ENCODE peak calls at places on chromosomes 6 and 20, in seven cellular contexts. K is A549, C is dorsolateral prefrontal cortex, B is fibroblast of lung, G is suprapubic skin, O is astrocyte of the spinal cord, A is heart right ventricle. J is an unnamed sample.

GRCh38 chr20:63739129-63740069 is at the start of gene SLC2A4RG:
- DNase-seq in K (peak), C (peak), B (peak), G (no peak), O (peak), A (peak), J (peak)

GRCh38 chr6:117557951-117558350 is 44.4 kb downstream of the GOPC start:
- DNase-seq in K (no peak), C (no peak), B (no peak), G (no peak), O (no peak), A (no peak), J (no peak)

GRCh38 chr20:9686455-9686854 is 152.4 kb downstream of the PAK5 start:
- DNase-seq in K (no peak), C (no peak), B (no peak), G (no peak), O (no peak), A (no peak), J (no peak)

GRCh38 chr20:48398506-48399449 is 429.0 kb downstream of the PREX1 start:
- DNase-seq in K (peak), C (no peak), B (no peak), G (no peak), O (peak), A (peak), J (no peak)

GRCh38 chr6:144377586-144377985 is 92.5 kb downstream of the UTRN start:
- DNase-seq in K (no peak), C (no peak), B (peak), G (no peak), O (peak), A (no peak), J (no peak)

GRCh38 chr6:134449004-134449403 is 131.1 kb upstream of the SGK1 start:
- DNase-seq in K (no peak), C (no peak), B (no peak), G (no peak), O (no peak), A (no peak), J (no peak)

GRCh38 chr6:159761135-159761872 is 541 bp upstream of the ACAT2 start:
- DNase-seq in K (no peak), C (peak), B (peak), G (peak), O (peak), A (peak), J (peak)

GRCh38 chr6:56370127-56370540 is 122.8 kb upstream of the COL21A1 start:
- DNase-seq in K (peak), C (no peak), B (peak), G (peak), O (peak), A (peak), J (peak)

GRCh38 chr6:56363796-56364195 is 116.4 kb upstream of the COL21A1 start:
- DNase-seq in K (no peak), C (no peak), B (no peak), G (no peak), O (no peak), A (no peak), J (no peak)

GRCh38 chr6:45378324-45378926 is 691 bp upstream of the SUPT3H start:
- DNase-seq in K (no peak), C (peak), B (no peak), G (no peak), O (peak), A (peak), J (peak)

GRCh38 chr20:53879048-53879684 is 191.2 kb downstream of the BCAS1 start:
- DNase-seq in K (no peak), C (no peak), B (no peak), G (no peak), O (no peak), A (no peak), J (no peak)

GRCh38 chr20:10449270-10449669 is 14.2 kb downstream of the SLX4IP start:
- DNase-seq in K (no peak), C (no peak), B (no peak), G (no peak), O (no peak), A (no peak), J (no peak)

GRCh38 chr6:148027201-148027600 is 315.4 kb upstream of the SASH1 start:
- DNase-seq in K (no peak), C (no peak), B (no peak), G (no peak), O (no peak), A (no peak), J (no peak)

GRCh38 chr20:45695496-45695895 is 6.3 kb upstream of the WFDC13 start:
- DNase-seq in K (no peak), C (no peak), B (no peak), G (no peak), O (no peak), A (no peak), J (no peak)

DNA sequence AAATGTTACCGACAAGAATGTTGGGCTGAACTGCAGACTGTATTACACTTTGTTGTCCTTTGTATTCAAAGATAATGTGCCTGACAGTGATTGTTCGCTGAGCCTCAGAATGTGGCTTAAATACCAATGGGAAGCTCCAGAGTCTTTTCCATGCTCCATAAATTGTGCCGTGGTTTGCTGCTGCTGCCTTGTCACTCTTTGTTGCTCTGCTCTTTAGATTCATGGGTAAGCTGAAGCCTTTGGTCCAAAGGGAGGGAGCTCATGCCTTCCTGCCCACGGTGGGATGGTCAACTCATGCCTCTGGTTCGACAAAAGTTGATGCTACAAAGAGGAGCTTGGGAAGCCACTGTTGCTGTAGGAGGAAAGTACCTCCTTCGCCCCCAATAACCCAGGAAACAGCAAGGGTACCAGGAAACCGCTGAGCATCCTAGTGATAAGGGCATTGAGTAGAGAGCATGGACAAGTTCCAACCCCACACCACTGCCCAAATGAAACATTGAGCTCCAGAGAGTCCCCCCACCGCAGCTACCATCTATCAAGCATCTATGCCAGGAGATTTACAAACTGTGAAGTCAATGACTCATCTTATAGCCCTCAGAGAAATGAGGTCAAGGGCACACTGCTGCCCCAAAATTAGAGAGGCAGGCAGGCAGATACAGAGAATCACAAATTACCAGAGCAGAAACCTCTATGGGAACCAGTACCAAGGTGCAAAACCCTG is 118.4 kb upstream of the ARID1B start:
- DNase-seq in K (no peak), C (no peak), B (peak), G (no peak), O (no peak), A (no peak), J (no peak)
- TF ChIP-seq CTCF in K (no peak), C (no peak), B (no peak), G (no peak), O (no peak), A (no peak), J (no peak)

GRCh38 chr6:36914227-36914794 is 28.6 kb downstream of the C6orf89 start:
- DNase-seq in K (peak), C (no peak), B (peak), G (no peak), O (peak), A (no peak), J (peak)
- TF ChIP-seq CTCF in K (peak), C (peak), B (peak), G (peak), O (peak), A (no peak), J (peak)

GRCh38 chr6:96468681-96469224 is 52.9 kb upstream of the UFL1 start:
- DNase-seq in K (no peak), C (no peak), B (no peak), G (no peak), O (peak), A (no peak), J (peak)
- TF ChIP-seq CTCF in K (peak), C (peak), B (no peak), G (no peak), O (no peak), A (no peak), J (peak)

GRCh38 chr6:23036401-23036983 is 467.1 kb downstream of the HDGFL1 start:
- DNase-seq in K (no peak), C (no peak), B (no peak), G (no peak), O (peak), A (no peak), J (no peak)

GRCh38 chr6:23027281-23027680 is 457.9 kb downstream of the HDGFL1 start:
- DNase-seq in K (no peak), C (no peak), B (no peak), G (no peak), O (no peak), A (no peak), J (no peak)

GRCh38 chr6:23031986-23032385 is 462.6 kb downstream of the HDGFL1 start:
- DNase-seq in K (no peak), C (no peak), B (peak), G (no peak), O (no peak), A (no peak), J (no peak)
- TF ChIP-seq CTCF in K (no peak), C (no peak), B (no peak), G (no peak), O (no peak), A (no peak), J (no peak)

GRCh38 chr20:50136822-50137599 is 16.5 kb downstream of the PEDS1 start:
- DNase-seq in K (no peak), C (no peak), B (no peak), G (no peak), O (no peak), A (no peak), J (no peak)

GRCh38 chr20:50133041-50133440 is 20.1 kb upstream of the UBE2V1 start:
- DNase-seq in K (no peak), C (no peak), B (no peak), G (no peak), O (no peak), A (no peak), J (no peak)

GRCh38 chr20:50130995-50131394 is 18.0 kb upstream of the UBE2V1 start:
- DNase-seq in K (no peak), C (no peak), B (peak), G (no peak), O (no peak), A (peak), J (no peak)

GRCh38 chr20:50130346-50130703 is 17.4 kb upstream of the UBE2V1 start:
- DNase-seq in K (no peak), C (no peak), B (no peak), G (no peak), O (no peak), A (no peak), J (no peak)

GRCh38 chr20:50133474-50134217 is 19.9 kb downstream of the PEDS1 start:
- DNase-seq in K (no peak), C (no peak), B (no peak), G (no peak), O (no peak), A (no peak), J (no peak)
- TF ChIP-seq CTCF in K (no peak), C (peak), B (no peak), G (no peak), O (peak), A (no peak), J (no peak)

GRCh38 chr20:12555369-12555768 is 453.4 kb upstream of the SPTLC3 start:
- DNase-seq in K (no peak), C (no peak), B (no peak), G (no peak), O (no peak), A (no peak), J (peak)
- TF ChIP-seq CTCF in K (no peak), C (no peak), B (no peak), G (no peak), O (no peak), A (no peak), J (no peak)

DNA sequence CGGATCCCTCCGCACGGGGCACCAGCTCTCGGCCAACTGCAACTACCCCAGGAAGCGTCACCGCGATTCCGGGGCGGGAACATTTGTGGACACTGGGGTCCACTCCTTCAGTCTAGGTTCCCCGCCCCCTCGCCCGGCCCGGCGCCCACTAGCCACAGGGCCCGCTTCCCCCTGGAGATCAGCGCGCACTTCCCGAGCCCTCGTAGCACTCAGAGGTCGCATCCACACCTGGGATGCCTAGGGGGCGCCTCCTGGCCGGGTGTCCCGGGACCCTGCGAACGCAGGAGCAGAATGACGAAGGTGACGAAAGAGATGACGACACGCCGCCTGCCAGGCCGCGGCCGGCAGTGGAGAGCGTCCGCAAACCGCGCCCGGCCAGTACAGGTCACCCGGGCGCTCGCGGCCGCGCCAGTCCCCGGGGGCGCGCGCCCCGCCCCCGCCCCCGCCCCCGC is 309 bp upstream of the AIG1 start:
- DNase-seq in K (peak), C (peak), B (peak), G (peak), O (peak), A (peak), J (peak)
- TF ChIP-seq CTCF in K (peak), C (peak), B (no peak), G (no peak), O (peak), A (no peak), J (no peak)

GRCh38 chr6:168282985-168283685 is 36.4 kb downstream of the DACT2 start:
- DNase-seq in K (no peak), C (no peak), B (no peak), G (no peak), O (no peak), A (no peak), J (no peak)
- TF ChIP-seq CTCF in K (no peak), C (no peak), B (no peak), G (no peak), O (no peak), A (no peak), J (no peak)

J was measured in body of pancreas.